ENCODE peak calls at places on chromosomes 7 and 10, in seven cellular contexts. J is right lobe of liver, R is Peyer's patch, H is choroid plexus epithelial cell, C is tibial nerve, K is transverse colon, F is foreskin fibroblast. U is an unnamed sample.

GRCh38 chr7:47402941-47403340 is 179.0 kb downstream of the TNS3 start:
- DNase-seq in J (no peak), C (no peak), K (peak; percentile 8), F (no peak), H (no peak), R (peak; percentile 34), U (no peak)

GRCh38 chr10:60246382-60246781 is 143.3 kb downstream of the ANK3 start:
- DNase-seq in H (no peak), K (no peak), J (no peak), F (no peak), C (no peak), R (no peak), U (no peak)

GRCh38 chr10:28120043-28120749 is 121.3 kb upstream of the ODAD2 start:
- DNase-seq in F (peak; percentile 14), J (peak; percentile 68), R (no peak), K (no peak), H (peak; percentile 21), C (no peak), U (no peak)

GRCh38 chr7:37284285-37284684 is 164.4 kb downstream of the ELMO1 start:
- DNase-seq in R (no peak), K (no peak), F (no peak), J (no peak), C (no peak), H (no peak), U (no peak)

GRCh38 chr7:19919156-19920085 is 146.0 kb upstream of the TMEM196 start:
- DNase-seq in J (no peak), C (no peak), K (no peak), F (peak; percentile 14), H (peak; percentile 60), R (no peak), U (no peak)

GRCh38 chr10:18279202-18279601 is 139.0 kb downstream of the CACNB2 start:
- DNase-seq in K (no peak), R (no peak), H (no peak), C (no peak), J (no peak), F (peak; percentile 79), U (no peak)

GRCh38 chr7:105439174-105439893 is 50.6 kb upstream of the SRPK2 start:
- DNase-seq in R (no peak), H (peak; percentile 48), J (no peak), C (no peak), F (peak; percentile 87), K (peak; percentile 22), U (no peak)

GRCh38 chr10:11045487-11045886 is 27.8 kb downstream of the CELF2 start:
- DNase-seq in C (no peak), R (no peak), K (no peak), F (no peak), J (no peak), H (no peak), U (no peak)

GRCh38 chr7:50834136-50834535 is 51.4 kb upstream of the GRB10 start:
- DNase-seq in K (no peak), H (no peak), R (no peak), F (no peak), J (no peak), C (no peak), U (no peak)

GRCh38 chr7:150620617-150621371 is 11.4 kb downstream of the GIMAP6 start:
- DNase-seq in R (no peak), F (no peak), K (no peak), J (no peak), C (no peak), H (no peak), U (peak; percentile 46)

GRCh38 chr7:129188372-129188891 is at the start of gene SMO:
- DNase-seq in H (peak; percentile 41), J (peak; percentile 74), F (peak; percentile 44), K (peak; percentile 45), C (no peak), R (peak; percentile 50), U (no peak)

GRCh38 chr10:103053659-103054581 is 135.8 kb downstream of the CNNM2 start:
- DNase-seq in J (peak; percentile 86), C (peak; percentile 44), K (peak; percentile 51), R (peak; percentile 82), H (peak; percentile 93), F (peak; percentile 71), U (peak; percentile 64)

GRCh38 chr7:141354251-141354650 is 197.0 kb upstream of the AGK start:
- DNase-seq in H (peak; percentile 72), F (no peak), K (no peak), J (no peak), C (no peak), R (no peak), U (no peak)

GRCh38 chr7:124208173-124208572 is 175.3 kb upstream of the TMEM229A start:
- DNase-seq in H (no peak), F (no peak), K (no peak), J (no peak), R (no peak), C (no peak), U (peak; percentile 2)

GRCh38 chr10:69372126-69372980 is 44.4 kb downstream of the TACR2 start:
- DNase-seq in H (no peak), R (no peak), F (peak; percentile 68), J (no peak), K (no peak), C (no peak), U (no peak)

GRCh38 chr7:22728416-22729029 is 1.5 kb downstream of the IL6 start:
- DNase-seq in J (no peak), K (no peak), C (no peak), H (peak; percentile 68), F (peak; percentile 75), R (no peak), U (peak; percentile 37)

DNA sequence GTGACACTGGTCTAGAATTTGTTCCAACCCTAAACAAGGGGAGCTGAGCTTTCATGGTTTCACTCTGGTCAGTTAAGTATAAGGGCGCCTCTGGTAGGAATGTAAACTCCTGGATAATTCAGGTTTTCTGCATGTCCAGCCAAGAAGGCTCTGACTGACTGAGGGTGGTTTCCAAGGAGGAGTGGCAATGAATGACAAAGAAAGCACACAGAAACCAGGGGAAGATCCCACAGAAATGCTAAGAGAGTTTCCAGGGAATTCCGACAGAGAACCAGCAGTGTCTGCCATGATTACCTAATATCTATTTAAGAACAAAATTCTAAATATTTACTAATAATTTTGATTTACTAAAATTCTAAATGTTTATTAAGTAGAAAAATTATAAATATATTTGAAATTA is 27.3 kb upstream of the NRG3 start:
- DNase-seq in F (no peak), R (no peak), C (no peak), H (no peak), J (no peak), K (no peak), U (no peak)
- H3K4me3 ChIP-seq in F (no peak overlapping the region), R (no peak overlapping the region), C (no peak overlapping the region), H (no peak overlapping the region), J (no peak overlapping the region), K (no peak overlapping the region), U (no peak overlapping the region)

GRCh38 chr7:30755384-30756154 is 3.6 kb downstream of the INMT start:
- DNase-seq in K (no peak), J (no peak), F (peak; percentile 60), H (peak; percentile 57), R (no peak), C (peak; percentile 24), U (no peak)
- TF ChIP-seq CTCF in K (no peak), J (no peak), F (no peak), H (no peak), R (no peak), C (no peak), U (no peak)

GRCh38 chr10:62870866-62871265 is 54.7 kb upstream of the EGR2 start:
- DNase-seq in R (no peak), J (no peak), H (no peak), C (no peak), K (no peak), F (no peak), U (peak; percentile 84)
- H3K4me3 ChIP-seq in R (no peak overlapping the region), J (no peak overlapping the region), H (no peak overlapping the region), C (no peak overlapping the region), K (no peak overlapping the region), F (no peak overlapping the region), U (no peak overlapping the region)

GRCh38 chr7:44109991-44110390 is 5.8 kb downstream of the AEBP1 start:
- DNase-seq in R (no peak), J (no peak), F (no peak), H (no peak), K (no peak), C (no peak), U (no peak)

GRCh38 chr7:44107961-44108767 is 4.0 kb downstream of the AEBP1 start:
- DNase-seq in K (no peak), R (no peak), C (no peak), H (no peak), F (no peak), J (no peak), U (no peak)

GRCh38 chr7:44107116-44107960 is 3.2 kb downstream of the AEBP1 start:
- DNase-seq in J (peak; percentile 27), F (no peak), R (no peak), K (no peak), H (no peak), C (no peak), U (no peak)

GRCh38 chr7:44110724-44111635 is 6.8 kb downstream of the AEBP1 start:
- DNase-seq in K (no peak), H (no peak), F (no peak), R (no peak), J (no peak), C (no peak), U (no peak)

DNA sequence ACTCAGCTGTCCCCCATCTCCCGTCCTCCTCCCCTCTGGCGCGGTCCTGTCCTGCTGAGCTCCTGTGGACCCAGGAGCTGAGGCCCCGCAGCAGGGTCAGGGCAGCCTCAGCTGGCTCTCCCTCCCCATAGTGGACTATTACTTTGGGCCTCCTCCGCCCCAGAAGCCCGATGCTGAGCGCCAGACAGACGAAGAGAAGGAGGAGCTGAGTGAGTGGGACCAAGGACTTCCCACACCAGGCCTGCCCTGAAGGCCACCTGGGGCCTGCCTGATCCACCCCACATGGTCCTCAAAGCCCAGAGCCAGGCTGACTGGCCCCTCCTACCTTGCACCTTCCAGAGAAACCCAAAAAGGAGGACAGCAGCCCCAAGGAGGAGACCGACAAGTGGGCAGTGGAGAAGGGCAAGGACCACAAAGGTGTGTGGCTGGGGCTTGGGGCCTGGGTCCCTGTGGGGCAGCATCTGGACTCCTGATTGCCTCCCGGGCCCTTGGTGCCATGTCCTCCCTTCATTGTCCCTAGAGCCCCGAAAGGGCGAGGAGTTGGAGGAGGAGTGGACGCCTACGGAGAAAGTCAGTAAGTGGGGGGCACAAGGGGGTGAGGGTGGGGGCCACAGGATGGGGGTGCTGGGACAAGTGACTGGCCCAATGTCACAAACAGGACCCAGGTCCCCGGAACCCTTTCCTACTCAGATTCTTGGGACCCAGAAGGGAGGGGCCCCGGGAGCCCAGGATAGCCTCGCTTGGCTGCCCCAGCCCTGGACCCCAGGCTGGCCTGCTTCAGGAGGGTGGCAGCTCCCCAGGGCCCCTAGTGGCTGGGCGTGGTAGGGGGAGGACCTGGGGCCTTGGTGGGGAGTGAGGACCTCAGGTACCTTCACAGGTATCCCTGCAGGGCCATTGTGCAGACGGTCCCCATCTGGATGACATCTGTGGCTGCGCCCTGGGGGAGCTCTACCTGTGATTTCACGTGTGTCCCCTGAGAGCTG is 4.9 kb downstream of the AEBP1 start:
- DNase-seq in C (no peak), J (no peak), R (no peak), H (no peak), F (no peak), K (no peak), U (no peak)
- TF ChIP-seq CTCF in C (no peak), J (no peak), R (no peak), H (no peak), F (no peak), K (no peak), U (no peak)